ENCODE peak calls at places on chromosomes 7 and 10, in five cellular contexts. K, J, S, D and F are unnamed samples.

GRCh38 chr10:9823268-9823930 is 1194.3 kb upstream of the CELF2 start:
- DNase-seq in K (no peak), S (no peak), J (no peak), D (no peak), F (no peak)

GRCh38 chr7:116417593-116418345 is 81.8 kb upstream of the CAV2 start:
- DNase-seq in J (no peak), D (no peak), S (no peak), K (no peak), F (no peak)

GRCh38 chr7:126689037-126689436 is 563.7 kb downstream of the GRM8 start:
- DNase-seq in D (no peak), K (no peak), J (no peak), S (no peak), F (no peak)

GRCh38 chr7:155998766-155999630 is 186.7 kb upstream of the SHH start:
- DNase-seq in J (no peak), K (no peak), D (peak; percentile 39), S (no peak), F (no peak)

GRCh38 chr10:118948784-118949183 is 80.7 kb upstream of the NANOS1 start:
- DNase-seq in S (no peak), J (no peak), K (no peak), D (no peak), F (no peak)

GRCh38 chr10:14225374-14225773 is 105.3 kb downstream of the FRMD4A start:
- DNase-seq in S (no peak), D (no peak), K (no peak), J (no peak), F (no peak)

GRCh38 chr10:14016011-14016536 is 314.6 kb downstream of the FRMD4A start:
- DNase-seq in D (no peak), S (no peak), K (no peak), J (peak; percentile 29), F (no peak)

GRCh38 chr7:131557521-131558385 is 1.3 kb upstream of the PODXL start:
- DNase-seq in D (peak; percentile 65), J (peak; percentile 59), S (no peak), K (no peak), F (no peak)

GRCh38 chr7:87505122-87505521 is 29.6 kb upstream of the ABCB4 start:
- DNase-seq in K (no peak), S (no peak), J (no peak), D (no peak), F (no peak)

GRCh38 chr7:14069961-14070360 is 80.5 kb upstream of the ETV1 start:
- DNase-seq in J (no peak), K (no peak), D (no peak), S (no peak), F (no peak)

GRCh38 chr7:68269410-68269809 is 1272.8 kb downstream of the TYW1 start:
- DNase-seq in D (no peak), K (no peak), S (no peak), J (peak; percentile 36), F (no peak)

GRCh38 chr10:130806426-130806825 is 505.1 kb downstream of the TCERG1L start:
- DNase-seq in D (no peak), K (no peak), S (no peak), J (no peak), F (no peak)

GRCh38 chr7:41391818-41392217 is 311.1 kb downstream of the INHBA start:
- DNase-seq in S (no peak), D (no peak), J (no peak), K (no peak), F (no peak)

GRCh38 chr7:130322615-130323014 is 22.0 kb upstream of the CPA5 start:
- DNase-seq in S (no peak), K (no peak), J (no peak), D (no peak), F (no peak)

GRCh38 chr7:148746139-148746538 is 47.4 kb downstream of the CUL1 start:
- DNase-seq in D (no peak), S (no peak), K (no peak), J (no peak), F (no peak)

GRCh38 chr7:93622036-93622714 is 47.7 kb upstream of the CALCR start:
- DNase-seq in D (no peak), S (no peak), J (peak; percentile 12), K (peak; percentile 35), F (no peak)

GRCh38 chr10:62734781-62735463 is 69.6 kb upstream of the ADO start:
- DNase-seq in S (no peak), K (no peak), D (no peak), J (no peak), F (no peak)

GRCh38 chr10:27319752-27320561 is 79.4 kb upstream of the ACBD5 start:
- DNase-seq in K (no peak), D (no peak), S (peak; percentile 6), J (peak; percentile 51), F (no peak)

GRCh38 chr10:36612436-36612835 is 513.0 kb upstream of the ANKRD30A start:
- DNase-seq in K (no peak), J (no peak), S (no peak), D (no peak), F (no peak)

GRCh38 chr7:92824901-92825480 is 11.4 kb downstream of the CDK6 start:
- DNase-seq in J (no peak), D (no peak), S (no peak), K (no peak), F (no peak)

GRCh38 chr7:43076189-43076605 is 36.2 kb upstream of the HECW1 start:
- DNase-seq in S (no peak), K (no peak), D (no peak), J (no peak), F (no peak)

GRCh38 chr7:113159746-113160339 is 41.5 kb upstream of the SMIM30 start:
- DNase-seq in K (peak; percentile 65), D (no peak), J (peak; percentile 40), S (no peak), F (no peak)

GRCh38 chr10:79397051-79397450 is 48.4 kb downstream of the ZCCHC24 start:
- DNase-seq in J (no peak), S (no peak), D (peak; percentile 23), K (no peak), F (no peak)

GRCh38 chr10:5666324-5667220 is at the start of gene ASB13:
- DNase-seq in S (peak; percentile 19), D (peak; percentile 91), K (peak; percentile 10), J (peak; percentile 84), F (peak; percentile 22)

GRCh38 chr10:129035052-129035805 is 431.8 kb upstream of the MGMT start:
- DNase-seq in S (peak; percentile 52), J (peak; percentile 29), K (no peak), D (no peak), F (peak; percentile 85)